ENCODE peak calls at places on chromosomes 1 and 21, in seven cellular contexts. H, V, W, E, L, U and A are unnamed samples.

GRCh38 chr1:178223289-178223688 is 129.4 kb downstream of the RASAL2 start:
- DNase-seq in H (no peak), L (no peak), U (no peak), E (no peak), V (no peak), W (no peak), A (no peak)

GRCh38 chr1:82227696-82228095 is 427.0 kb downstream of the ADGRL2 start:
- DNase-seq in W (peak; percentile 84), E (peak; percentile 73), H (peak; percentile 82), V (peak; percentile 40), L (no peak), U (peak; percentile 88), A (peak; percentile 8)

GRCh38 chr1:42420911-42421585 is 34.8 kb downstream of the ZMYND12 start:
- DNase-seq in E (peak; percentile 21), L (no peak), H (peak; percentile 92), U (peak; percentile 89), V (peak; percentile 90), W (peak; percentile 82), A (peak; percentile 97)

GRCh38 chr1:156499703-156500577 is 635 bp downstream of the MEF2D start:
- DNase-seq in V (peak; percentile 29), L (peak; percentile 44), H (no peak), W (no peak), E (no peak), U (no peak), A (no peak)

GRCh38 chr21:29196021-29196663 is 65.7 kb downstream of the MAP3K7CL start:
- DNase-seq in E (peak; percentile 96), U (peak; percentile 95), H (peak; percentile 93), L (peak; percentile 79), V (peak; percentile 89), W (peak; percentile 96), A (peak; percentile 79)

GRCh38 chr1:62230724-62231123 is 36.1 kb downstream of the L1TD1 start:
- DNase-seq in V (peak; percentile 75), W (no peak), L (no peak), E (peak; percentile 99), H (no peak), U (peak; percentile 4), A (peak; percentile 74)

GRCh38 chr21:41615613-41616012 is 107.7 kb upstream of the TMPRSS2 start:
- DNase-seq in W (peak; percentile 97), V (peak; percentile 97), U (peak; percentile 100), E (peak; percentile 60), L (no peak), H (peak; percentile 98), A (peak; percentile 100)

GRCh38 chr1:201436461-201436860 is 14.9 kb upstream of the TNNI1 start:
- DNase-seq in E (no peak), V (no peak), L (no peak), H (peak; percentile 22), U (no peak), W (peak; percentile 21), A (peak; percentile 25)

GRCh38 chr1:245583575-245584330 is 429.0 kb downstream of the KIF26B start:
- DNase-seq in V (no peak), L (no peak), W (peak; percentile 13), U (peak; percentile 28), E (peak; percentile 40), H (peak; percentile 44), A (no peak)

GRCh38 chr1:155504207-155504606 is 58.4 kb downstream of the ASH1L start:
- DNase-seq in H (peak; percentile 60), V (peak; percentile 39), L (peak; percentile 75), W (peak; percentile 61), E (peak; percentile 48), U (peak; percentile 70), A (peak; percentile 18)

GRCh38 chr21:43272591-43272990 is 103.8 kb downstream of the CRYAA start:
- DNase-seq in L (no peak), E (no peak), U (no peak), V (no peak), W (no peak), H (no peak), A (no peak)

GRCh38 chr1:45566722-45567121 is 16.1 kb downstream of the AKR1A1 start:
- DNase-seq in U (peak; percentile 25), V (no peak), H (peak; percentile 66), L (no peak), E (no peak), W (peak; percentile 29), A (no peak)

GRCh38 chr1:187513190-187513589 is 684.4 kb downstream of the PLA2G4A start:
- DNase-seq in L (no peak), E (peak; percentile 18), W (peak; percentile 1), H (no peak), V (no peak), U (no peak), A (no peak)

GRCh38 chr1:158494737-158495136 is 22.7 kb downstream of the OR10R2 start:
- DNase-seq in W (no peak), E (no peak), L (no peak), H (no peak), V (no peak), U (no peak), A (no peak)

GRCh38 chr1:100005424-100005823 is 35.6 kb downstream of the SLC35A3 start:
- DNase-seq in H (no peak), E (no peak), L (no peak), W (no peak), U (no peak), V (no peak), A (no peak)

GRCh38 chr1:150022357-150022756 is 11.8 kb upstream of the OTUD7B start:
- DNase-seq in W (no peak), H (no peak), E (no peak), U (no peak), V (no peak), L (no peak), A (no peak)

GRCh38 chr21:31554511-31555022 is 104.9 kb upstream of the SOD1 start:
- DNase-seq in L (peak; percentile 89), U (peak; percentile 16), E (peak; percentile 58), W (peak; percentile 54), H (peak; percentile 26), V (peak; percentile 63), A (no peak)

GRCh38 chr1:10280442-10281350 is 70.3 kb downstream of the KIF1B start:
- DNase-seq in L (no peak), W (no peak), H (no peak), V (peak; percentile 49), U (peak; percentile 57), E (no peak), A (peak; percentile 62)

GRCh38 chr1:163528710-163529348 is 207.1 kb downstream of the NUF2 start:
- DNase-seq in V (peak; percentile 40), W (peak; percentile 52), U (peak; percentile 55), H (peak; percentile 46), E (peak; percentile 24), L (peak; percentile 59), A (peak; percentile 36)

GRCh38 chr1:18929686-18930085 is 26.8 kb downstream of the IFFO2 start:
- DNase-seq in V (peak; percentile 70), U (peak; percentile 82), L (no peak), W (peak; percentile 72), E (no peak), H (peak; percentile 73), A (peak; percentile 81)

GRCh38 chr1:229582011-229582694 is 23.6 kb upstream of the ABCB10 start:
- DNase-seq in E (peak; percentile 42), W (peak; percentile 28), H (peak; percentile 69), L (no peak), V (peak; percentile 41), U (no peak), A (no peak)

GRCh38 chr1:38221006-38221649 is 174.5 kb upstream of the POU3F1 start:
- DNase-seq in L (no peak), W (peak; percentile 1), E (peak; percentile 18), H (no peak), V (peak; percentile 69), U (peak; percentile 25), A (peak; percentile 96)

GRCh38 chr1:38222906-38223305 is 176.3 kb upstream of the POU3F1 start:
- DNase-seq in L (no peak), U (no peak), W (no peak), V (no peak), E (peak; percentile 3), H (no peak), A (peak; percentile 11)

GRCh38 chr1:38223391-38223790 is 176.8 kb upstream of the POU3F1 start:
- DNase-seq in H (no peak), E (no peak), L (no peak), W (no peak), U (no peak), V (no peak), A (no peak)

GRCh38 chr1:38228718-38229117 is 182.1 kb upstream of the POU3F1 start:
- DNase-seq in U (no peak), H (no peak), E (no peak), V (no peak), W (no peak), L (no peak), A (no peak)

DNA sequence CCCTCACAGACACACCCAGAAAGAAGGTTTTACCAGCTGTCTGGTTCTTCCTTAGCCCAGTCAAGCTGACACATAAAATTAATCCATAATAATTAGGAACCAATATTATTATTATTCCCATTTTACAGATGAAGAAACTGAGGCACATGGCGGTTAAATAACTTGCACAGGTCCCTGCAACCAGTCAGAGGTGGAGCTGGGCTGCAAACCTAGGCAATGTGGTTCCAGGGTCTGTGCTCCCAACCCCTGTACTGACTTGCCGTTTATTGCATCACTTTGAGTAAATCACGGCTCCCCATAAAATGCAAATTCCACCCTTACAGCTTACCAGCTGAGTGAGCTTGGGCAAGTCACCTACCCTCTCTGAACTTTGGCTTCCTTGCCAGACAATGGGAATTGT is 179.2 kb upstream of the POU3F1 start:
- DNase-seq in E (no peak), H (no peak), L (no peak), U (no peak), V (no peak), W (no peak), A (no peak)
- H3K4me3 ChIP-seq in E (no peak overlapping the region), H (no peak overlapping the region), L (no peak overlapping the region), U (no peak overlapping the region), V (no peak overlapping the region), W (no peak overlapping the region), A (no peak overlapping the region)

DNA sequence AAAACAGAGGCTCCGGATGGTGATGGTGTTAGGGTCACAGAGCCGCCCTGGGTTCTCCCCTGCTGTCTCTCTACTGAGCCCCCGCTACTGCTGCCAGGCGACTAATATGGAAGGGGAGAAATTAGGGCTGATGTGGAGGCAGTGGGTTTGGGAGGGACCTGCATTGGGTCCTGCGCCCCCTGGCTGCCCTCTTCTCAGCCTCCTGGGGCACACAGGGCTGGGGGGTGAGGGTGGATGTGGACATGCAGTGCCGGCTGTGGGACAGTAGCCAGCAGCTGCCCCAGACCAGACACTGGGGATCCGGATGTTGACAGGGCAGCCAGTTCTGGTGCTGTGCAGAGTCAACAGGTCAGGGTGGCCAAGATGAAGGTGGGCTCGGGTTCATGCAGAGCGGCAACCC is 1.5 kb upstream of the CLCNKB start:
- DNase-seq in H (no peak), U (no peak), L (no peak), E (no peak), V (no peak), W (no peak), A (no peak)
- TF ChIP-seq CTCF in H (no peak), U (no peak), L (no peak), E (no peak), V (peak; percentile 35), W (peak; percentile 9), A (no peak)

GRCh38 chr1:167723707-167724323 is 2.0 kb downstream of the MPZL1 start:
- DNase-seq in U (no peak), L (no peak), V (no peak), W (no peak), E (no peak), H (no peak), A (no peak)
- H3K4me3 ChIP-seq in U (peak overlapping the region; percentile 84), L (no peak overlapping the region), V (peak overlapping the region; percentile 69), W (peak overlapping the region; percentile 66), E (no peak overlapping the region), H (no peak overlapping the region), A (peak overlapping the region; percentile 82)

GRCh38 chr1:179448429-179449149 is 82.8 kb downstream of the AXDND1 start:
- DNase-seq in E (no peak), U (no peak), V (no peak), W (no peak), H (peak; percentile 18), L (no peak), A (no peak)

GRCh38 chr1:179445593-179445992 is 79.8 kb downstream of the AXDND1 start:
- DNase-seq in U (no peak), W (no peak), L (no peak), V (no peak), H (no peak), E (no peak), A (no peak)

GRCh38 chr1:179447489-179447888 is 81.7 kb downstream of the AXDND1 start:
- DNase-seq in L (peak; percentile 18), E (peak; percentile 20), W (peak; percentile 8), H (no peak), V (no peak), U (no peak), A (peak; percentile 9)
- TF ChIP-seq CTCF in L (peak; percentile 43), E (peak; percentile 28), W (peak; percentile 29), H (no peak), V (no peak), U (peak; percentile 17), A (peak; percentile 26)